ENCODE peak calls at places on chromosomes 11 and 22, in four cellular contexts. One of them, this sample, is unnamed.

GRCh38 chr11:121240650-121241299 is 51.8 kb upstream of the SC5D start:
- DNase-seq in B cell: no peak
- DNase-seq in omental fat pad: no peak
- DNase-seq in MM.1S: no peak
- DNase-seq in this sample: no peak

GRCh38 chr11:19164230-19164855 is 37.4 kb downstream of the CSRP3 start:
- DNase-seq in B cell: no peak
- DNase-seq in omental fat pad: no peak
- DNase-seq in MM.1S: no peak
- DNase-seq in this sample: no peak

GRCh38 chr11:64876226-64876750 is 2.1 kb downstream of the EHD1 start:
- DNase-seq in B cell: no peak
- DNase-seq in omental fat pad: no peak
- DNase-seq in MM.1S: no peak
- DNase-seq in this sample: no peak

GRCh38 chr11:118797510-118797909 is 6.5 kb upstream of the DDX6 start:
- DNase-seq in B cell: no peak
- DNase-seq in omental fat pad: no peak
- DNase-seq in MM.1S: no peak
- DNase-seq in this sample: no peak

GRCh38 chr11:7417328-7417727 is 68.0 kb upstream of the OLFML1 start:
- DNase-seq in B cell: no peak
- DNase-seq in omental fat pad: no peak
- DNase-seq in MM.1S: no peak
- DNase-seq in this sample: no peak

GRCh38 chr22:42074153-42074750 is at the start of gene PHETA2:
- DNase-seq in B cell: peak
- DNase-seq in omental fat pad: no peak
- DNase-seq in MM.1S: no peak
- DNase-seq in this sample: peak

GRCh38 chr11:73200256-73200655 is 17.8 kb upstream of the P2RY2 start:
- DNase-seq in B cell: no peak
- DNase-seq in omental fat pad: no peak
- DNase-seq in MM.1S: no peak
- DNase-seq in this sample: no peak

GRCh38 chr11:33033493-33033892 is 5.9 kb upstream of the TCP11L1 start:
- DNase-seq in B cell: no peak
- DNase-seq in omental fat pad: no peak
- DNase-seq in MM.1S: no peak
- DNase-seq in this sample: no peak

GRCh38 chr11:4825132-4825531 is 4.0 kb downstream of the OR51F2 start:
- DNase-seq in B cell: no peak
- DNase-seq in omental fat pad: no peak
- DNase-seq in MM.1S: no peak
- DNase-seq in this sample: no peak

GRCh38 chr11:4830909-4831308 is 9.8 kb downstream of the OR51F2 start:
- DNase-seq in B cell: no peak
- DNase-seq in omental fat pad: no peak
- DNase-seq in MM.1S: no peak
- DNase-seq in this sample: no peak

GRCh38 chr11:4821021-4821420 is at the start of gene OR51F2:
- DNase-seq in B cell: no peak
- DNase-seq in omental fat pad: no peak
- DNase-seq in MM.1S: no peak
- DNase-seq in this sample: no peak

DNA sequence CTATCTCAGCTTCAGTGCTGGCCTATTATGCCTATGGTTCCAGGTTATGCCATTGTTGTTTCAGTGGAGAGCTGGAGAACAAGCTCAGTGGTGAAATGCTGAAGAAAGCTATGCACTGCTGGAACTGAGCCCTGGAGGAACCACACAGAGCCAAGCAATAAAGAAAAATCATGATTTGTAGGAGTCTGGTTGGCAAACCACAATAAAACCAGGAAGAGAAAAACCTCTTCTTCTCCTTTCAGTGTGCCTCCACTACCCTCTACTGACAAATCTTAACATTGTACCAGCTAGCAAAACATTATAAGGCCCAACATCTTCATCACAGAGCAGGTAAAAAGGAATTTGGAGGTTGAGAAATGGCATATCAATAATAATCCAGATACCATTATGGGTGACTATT is 5.3 kb downstream of the OR51F2 start:
- DNase-seq in B cell: no peak
- DNase-seq in omental fat pad: no peak
- DNase-seq in MM.1S: no peak
- DNase-seq in this sample: no peak
- TF ChIP-seq CTCF in B cell: no peak
- TF ChIP-seq CTCF in omental fat pad: no peak
- TF ChIP-seq CTCF in MM.1S: peak
- TF ChIP-seq CTCF in this sample: no peak

DNA sequence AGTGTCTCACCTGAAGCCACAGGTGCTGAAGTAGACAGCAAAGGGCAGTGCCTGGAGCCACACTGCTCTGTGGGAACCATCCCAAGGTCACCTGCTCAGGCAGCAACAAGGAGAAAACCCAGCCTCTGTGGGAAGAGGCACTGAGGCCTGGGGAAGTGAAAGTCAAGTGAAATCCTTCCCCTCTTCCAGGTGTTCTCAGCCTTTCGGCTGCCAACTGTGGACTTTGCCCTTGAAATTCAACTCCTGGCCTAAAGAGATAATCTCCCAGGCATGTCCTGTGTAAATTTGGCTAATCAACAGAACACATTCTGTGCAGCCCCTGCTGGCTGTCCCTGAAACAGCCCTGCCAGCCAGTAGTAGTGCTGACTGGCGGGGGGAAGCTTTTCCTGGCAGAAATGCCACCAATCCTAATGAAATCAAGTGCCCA is 112.1 kb downstream of the RPL27A start:
- DNase-seq in B cell: no peak
- DNase-seq in omental fat pad: no peak
- DNase-seq in MM.1S: no peak
- DNase-seq in this sample: no peak
- TF ChIP-seq CTCF in B cell: no peak
- TF ChIP-seq CTCF in omental fat pad: no peak
- TF ChIP-seq CTCF in MM.1S: peak
- TF ChIP-seq CTCF in this sample: no peak

DNA sequence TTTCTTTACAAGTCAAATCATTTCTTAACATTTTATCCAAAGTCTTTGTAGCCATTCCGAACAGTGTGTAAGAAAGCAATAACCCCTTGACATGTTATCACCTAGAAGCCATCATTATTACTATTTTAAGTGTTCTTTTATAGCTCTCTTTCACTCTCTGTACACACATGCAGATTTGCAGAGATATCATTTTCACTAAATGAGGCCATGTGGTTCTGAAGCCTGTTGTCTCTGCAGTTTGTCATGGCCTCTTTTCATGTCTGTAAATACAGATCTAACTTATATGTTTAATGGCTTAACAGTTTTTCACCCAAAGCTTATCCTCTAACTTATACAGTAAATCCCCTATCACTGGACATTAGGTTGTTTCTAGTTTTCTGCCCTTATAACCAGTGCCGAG is 166.8 kb downstream of the MYO18B start:
- DNase-seq in B cell: no peak
- DNase-seq in omental fat pad: no peak
- DNase-seq in MM.1S: no peak
- DNase-seq in this sample: no peak
- TF ChIP-seq CTCF in B cell: no peak
- TF ChIP-seq CTCF in omental fat pad: no peak
- TF ChIP-seq CTCF in MM.1S: no peak
- TF ChIP-seq CTCF in this sample: no peak

DNA sequence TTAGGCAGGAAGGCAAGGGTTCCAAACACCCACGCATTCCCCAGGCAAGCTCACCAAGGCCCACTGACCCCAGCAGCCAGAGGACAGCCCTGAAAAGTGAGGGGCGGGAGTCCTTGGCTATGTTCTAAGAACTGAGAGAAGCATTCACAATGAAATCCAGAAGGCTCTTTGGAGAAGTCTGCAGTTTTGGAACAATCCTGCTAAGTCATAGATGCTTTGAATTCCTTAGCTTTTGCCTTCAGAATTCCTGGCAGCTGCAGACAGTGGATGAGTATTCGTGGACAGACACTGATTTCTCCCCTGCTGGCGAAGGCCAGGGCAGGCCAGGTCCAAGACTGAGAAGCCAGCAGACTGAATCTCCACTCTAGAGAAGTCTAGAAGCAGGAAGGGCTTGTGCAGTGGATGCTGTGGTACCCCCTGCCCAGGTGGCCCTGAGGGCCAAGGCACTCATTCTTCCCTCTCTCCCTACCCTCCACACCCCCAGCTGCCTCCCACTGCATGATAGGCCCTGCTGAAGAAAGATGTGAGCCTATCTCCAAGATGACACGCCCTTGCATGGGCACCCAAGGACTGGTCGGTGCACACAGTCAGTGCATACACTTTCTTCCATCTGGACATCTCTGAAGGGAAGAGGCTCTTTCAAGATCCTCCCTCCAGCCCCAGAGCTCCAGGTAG is 133.2 kb upstream of the TEAD1 start:
- DNase-seq in B cell: no peak
- DNase-seq in omental fat pad: no peak
- DNase-seq in MM.1S: no peak
- DNase-seq in this sample: no peak
- TF ChIP-seq CTCF in B cell: no peak
- TF ChIP-seq CTCF in omental fat pad: no peak
- TF ChIP-seq CTCF in MM.1S: no peak
- TF ChIP-seq CTCF in this sample: no peak

GRCh38 chr11:61392991-61393595 is 706 bp downstream of the TMEM216 start:
- DNase-seq in B cell: no peak
- DNase-seq in omental fat pad: no peak
- DNase-seq in MM.1S: peak
- DNase-seq in this sample: no peak
- TF ChIP-seq CTCF in B cell: no peak
- TF ChIP-seq CTCF in omental fat pad: no peak
- TF ChIP-seq CTCF in MM.1S: peak
- TF ChIP-seq CTCF in this sample: no peak

DNA sequence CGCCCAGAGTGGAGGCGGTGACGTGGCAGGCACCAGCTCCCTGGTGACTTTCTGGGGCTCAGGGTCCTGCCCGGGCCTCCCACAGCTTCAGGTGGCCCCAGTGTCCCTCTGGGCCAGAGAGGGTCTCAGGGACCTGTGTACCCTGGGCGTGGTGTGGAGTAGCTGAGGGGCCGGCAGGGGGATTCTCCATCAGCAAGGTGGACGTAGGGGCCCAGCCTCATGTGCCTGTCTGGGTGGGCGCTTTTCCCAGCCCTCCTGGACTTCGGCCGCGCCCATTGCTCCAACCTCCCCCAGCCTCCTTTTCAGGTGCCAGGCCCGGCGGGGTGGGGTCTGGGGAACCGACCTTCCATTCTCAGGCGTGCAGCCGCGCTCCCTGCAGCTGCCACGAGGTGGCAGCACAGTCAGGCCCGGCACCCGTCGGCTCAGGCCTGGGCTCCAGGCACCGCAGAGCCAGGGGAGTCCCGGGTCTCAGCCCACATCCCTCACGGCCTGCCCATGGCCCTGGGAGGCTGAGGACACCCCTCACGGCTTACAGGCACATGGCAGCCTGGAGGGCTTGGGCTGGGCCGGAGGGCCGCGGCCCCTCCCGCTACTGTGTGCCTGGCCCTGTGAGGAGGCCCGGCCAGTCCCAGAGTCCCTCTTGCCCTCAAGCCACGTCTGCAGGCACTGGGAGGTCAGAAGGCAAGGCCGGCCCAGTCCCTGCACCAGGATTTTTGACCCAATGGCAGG is 19.9 kb upstream of the MUC5B start:
- DNase-seq in B cell: peak
- DNase-seq in omental fat pad: peak
- DNase-seq in MM.1S: peak
- DNase-seq in this sample: no peak
- TF ChIP-seq CTCF in B cell: peak
- TF ChIP-seq CTCF in omental fat pad: peak
- TF ChIP-seq CTCF in MM.1S: peak
- TF ChIP-seq CTCF in this sample: no peak

GRCh38 chr11:70454197-70454767 is 56.0 kb downstream of the CTTN start:
- DNase-seq in B cell: no peak
- DNase-seq in omental fat pad: no peak
- DNase-seq in MM.1S: no peak
- DNase-seq in this sample: no peak

GRCh38 chr11:70443043-70444030 is 45.0 kb downstream of the CTTN start:
- DNase-seq in B cell: no peak
- DNase-seq in omental fat pad: no peak
- DNase-seq in MM.1S: no peak
- DNase-seq in this sample: no peak

GRCh38 chr11:70445091-70445490 is 46.8 kb downstream of the CTTN start:
- DNase-seq in B cell: no peak
- DNase-seq in omental fat pad: no peak
- DNase-seq in MM.1S: no peak
- DNase-seq in this sample: no peak

GRCh38 chr11:70445605-70446004 is 47.3 kb downstream of the CTTN start:
- DNase-seq in B cell: no peak
- DNase-seq in omental fat pad: no peak
- DNase-seq in MM.1S: no peak
- DNase-seq in this sample: no peak

GRCh38 chr11:70448983-70449567 is 50.7 kb downstream of the CTTN start:
- DNase-seq in B cell: no peak
- DNase-seq in omental fat pad: no peak
- DNase-seq in MM.1S: no peak
- DNase-seq in this sample: no peak
- TF ChIP-seq CTCF in B cell: peak
- TF ChIP-seq CTCF in omental fat pad: no peak
- TF ChIP-seq CTCF in MM.1S: peak
- TF ChIP-seq CTCF in this sample: no peak

GRCh38 chr11:111513240-111513605 is 1.0 kb upstream of the BTG4 start:
- DNase-seq in B cell: no peak
- DNase-seq in omental fat pad: no peak
- DNase-seq in MM.1S: no peak
- DNase-seq in this sample: no peak

GRCh38 chr11:111515591-111515990 is 1.0 kb downstream of the HOATZ start:
- DNase-seq in B cell: no peak
- DNase-seq in omental fat pad: no peak
- DNase-seq in MM.1S: no peak
- DNase-seq in this sample: no peak

GRCh38 chr11:111512296-111513239 is at the start of gene BTG4:
- DNase-seq in B cell: no peak
- DNase-seq in omental fat pad: no peak
- DNase-seq in MM.1S: peak
- DNase-seq in this sample: no peak

GRCh38 chr11:111510311-111510710 is 1.9 kb downstream of the BTG4 start:
- DNase-seq in B cell: no peak
- DNase-seq in omental fat pad: no peak
- DNase-seq in MM.1S: no peak
- DNase-seq in this sample: no peak

DNA sequence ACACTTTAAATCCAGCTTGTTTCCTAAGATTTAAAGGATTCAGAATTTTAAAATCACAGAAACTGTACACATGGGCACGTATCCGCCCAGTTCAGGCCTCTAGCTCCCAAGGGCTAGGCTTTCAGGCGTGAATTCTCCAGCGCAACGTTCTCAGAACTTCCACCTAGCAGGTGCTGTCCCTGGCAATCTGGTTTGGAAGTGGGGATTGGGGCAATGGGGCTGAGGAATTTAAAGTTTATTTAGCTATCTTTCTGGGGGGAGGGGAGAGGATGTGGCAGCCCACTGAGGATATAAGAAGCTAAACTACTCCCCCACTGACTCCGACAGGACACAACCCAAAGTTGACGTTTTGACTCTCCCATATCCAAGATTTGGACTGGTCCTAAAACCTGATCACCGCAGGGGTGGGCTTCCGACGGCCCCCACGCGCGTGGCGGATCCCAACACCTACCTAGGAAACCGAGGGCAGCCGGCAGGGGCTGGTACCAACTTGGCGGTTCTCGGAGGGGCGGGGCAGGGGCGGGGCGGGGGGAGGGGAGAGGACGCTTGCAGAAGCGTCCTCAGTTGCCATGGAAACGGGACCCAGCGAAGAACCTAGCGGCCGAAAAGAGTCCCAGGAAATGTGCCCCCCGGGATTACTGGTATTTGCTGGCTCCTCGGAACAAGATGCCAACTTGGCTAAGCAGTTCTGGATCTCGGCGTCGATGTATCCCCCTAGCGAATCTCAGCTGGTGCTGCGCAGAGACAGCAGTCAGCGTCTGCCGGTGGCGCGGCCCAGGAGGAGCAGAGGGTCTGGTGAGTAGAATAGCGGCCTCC is at the start of gene HOATZ:
- DNase-seq in B cell: no peak
- DNase-seq in omental fat pad: no peak
- DNase-seq in MM.1S: no peak
- DNase-seq in this sample: no peak
- TF ChIP-seq CTCF in B cell: no peak
- TF ChIP-seq CTCF in omental fat pad: no peak
- TF ChIP-seq CTCF in MM.1S: no peak
- TF ChIP-seq CTCF in this sample: no peak